ENCODE peak calls at places on chromosomes 2 and 18, in eight cellular contexts. H, S, M, K, A, U, I and G are unnamed samples.
A peak's percentile ranks its signal among the peaks of the same experiment; 100 is the strongest.

GRCh38 chr2:47897191-47897955 is 8.9 kb downstream of the FBXO11 start:
- DNase-seq in H (no peak), S (no peak), M (no peak), K (no peak), A (no peak), U (no peak), I (no peak), G (no peak)

GRCh38 chr2:174561283-174562275 is 36.0 kb downstream of the WIPF1 start:
- DNase-seq in H (peak; percentile 83), S (no peak), M (no peak), K (peak; percentile 68), A (no peak), U (no peak), I (no peak), G (peak; percentile 87)

GRCh38 chr18:77012120-77012519 is 120.5 kb downstream of the MBP start:
- DNase-seq in H (no peak), S (no peak), M (no peak), K (no peak), A (no peak), U (no peak), I (no peak), G (no peak)

GRCh38 chr2:81436256-81436655 is 1131.7 kb upstream of the LRRTM1 start:
- DNase-seq in H (no peak), S (no peak), M (no peak), K (no peak), A (no peak), U (peak; percentile 63), I (no peak), G (no peak)

GRCh38 chr18:59839931-59840685 is 59.7 kb upstream of the PMAIP1 start:
- DNase-seq in H (no peak), S (no peak), M (no peak), K (no peak), A (no peak), U (no peak), I (no peak), G (no peak)

GRCh38 chr2:63888490-63889402 is 47.0 kb downstream of the UGP2 start:
- DNase-seq in H (no peak), S (peak; percentile 34), M (peak; percentile 25), K (peak; percentile 31), A (no peak), U (peak; percentile 29), I (no peak), G (no peak)

GRCh38 chr2:135099802-135100483 is 47.9 kb downstream of the RAB3GAP1 start:
- DNase-seq in H (no peak), S (no peak), M (no peak), K (no peak), A (no peak), U (no peak), I (no peak), G (no peak)

GRCh38 chr2:42196403-42197267 is 27.5 kb downstream of the EML4 start:
- DNase-seq in H (no peak), S (peak; percentile 67), M (peak; percentile 15), K (no peak), A (no peak), U (peak; percentile 22), I (no peak), G (no peak)

GRCh38 chr2:120108049-120108448 is 95.2 kb downstream of the EPB41L5 start:
- DNase-seq in H (no peak), S (peak; percentile 78), M (no peak), K (peak; percentile 89), A (no peak), U (no peak), I (no peak), G (no peak)

GRCh38 chr2:66561645-66562336 is 126.9 kb downstream of the MEIS1 start:
- DNase-seq in H (no peak), S (no peak), M (no peak), K (no peak), A (no peak), U (no peak), I (no peak), G (no peak)

GRCh38 chr2:65435625-65436168 is 3.3 kb upstream of the SPRED2 start:
- DNase-seq in H (peak; percentile 90), S (peak; percentile 79), M (no peak), K (peak; percentile 86), A (peak; percentile 5), U (peak; percentile 66), I (peak; percentile 89), G (peak; percentile 89)

GRCh38 chr2:186493564-186494085 is 7.6 kb downstream of the ZC3H15 start:
- DNase-seq in H (no peak), S (no peak), M (no peak), K (no peak), A (no peak), U (no peak), I (no peak), G (no peak)

GRCh38 chr2:205751621-205752031 is 69.3 kb downstream of the NRP2 start:
- DNase-seq in H (no peak), S (no peak), M (no peak), K (no peak), A (no peak), U (no peak), I (no peak), G (no peak)

GRCh38 chr2:1653137-1653789 is 91.1 kb downstream of the PXDN start:
- DNase-seq in H (peak; percentile 57), S (peak; percentile 97), M (no peak), K (peak; percentile 46), A (no peak), U (no peak), I (peak; percentile 66), G (peak; percentile 44)

GRCh38 chr2:237677951-237678481 is 50.6 kb downstream of the LRRFIP1 start:
- DNase-seq in H (no peak), S (peak; percentile 90), M (no peak), K (no peak), A (no peak), U (no peak), I (no peak), G (no peak)

GRCh38 chr2:237674731-237675276 is 47.4 kb downstream of the LRRFIP1 start:
- DNase-seq in H (peak; percentile 83), S (peak; percentile 82), M (peak; percentile 76), K (peak; percentile 86), A (peak; percentile 37), U (no peak), I (peak; percentile 94), G (peak; percentile 92)

GRCh38 chr2:237673130-237673921 is 45.9 kb downstream of the LRRFIP1 start:
- DNase-seq in H (peak; percentile 66), S (peak; percentile 55), M (peak; percentile 71), K (peak; percentile 86), A (peak; percentile 60), U (peak; percentile 75), I (peak; percentile 93), G (peak; percentile 75)

GRCh38 chr2:237672731-237673129 is 45.3 kb downstream of the LRRFIP1 start:
- DNase-seq in H (no peak), S (no peak), M (no peak), K (no peak), A (no peak), U (no peak), I (no peak), G (no peak)

DNA sequence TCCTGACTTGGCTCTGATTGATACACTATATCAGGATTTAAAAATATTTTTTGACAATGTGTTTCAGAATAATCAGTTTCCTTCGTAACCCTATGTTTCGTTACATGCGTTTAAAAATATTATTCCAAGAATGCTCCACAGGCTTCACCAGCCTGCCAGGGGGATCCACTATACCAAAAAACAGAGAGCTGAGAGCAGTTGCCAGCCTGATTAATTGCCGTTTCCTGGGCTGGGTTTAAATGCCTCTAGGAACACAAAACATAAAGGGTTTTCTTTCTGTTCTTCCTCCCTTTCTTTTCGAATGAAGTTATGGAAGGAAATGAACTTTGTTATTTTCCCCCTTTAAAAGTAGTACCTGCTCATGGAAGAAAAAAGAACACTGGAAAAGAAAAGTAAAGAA is 47.9 kb downstream of the LRRFIP1 start:
- DNase-seq in H (no peak), S (no peak), M (no peak), K (no peak), A (no peak), U (no peak), I (no peak), G (no peak)
- H3K4me3 ChIP-seq in H (peak overlapping the region; percentile 51), S (no peak overlapping the region), M (peak overlapping the region; percentile 63), K (no peak overlapping the region), A (peak overlapping the region; percentile 25), U (no peak overlapping the region), I (peak overlapping the region; percentile 39), G (peak overlapping the region; percentile 35)

GRCh38 chr2:240344904-240345303 is 90.6 kb upstream of the GPC1 start:
- DNase-seq in H (no peak), S (no peak), M (no peak), K (no peak), A (no peak), U (no peak), I (no peak), G (no peak)
- TF ChIP-seq CTCF in H (no peak), S (no peak), M (no peak), K (no peak), A (no peak), U (no peak), I (no peak), G (no peak)

GRCh38 chr2:160901631-160902030 is 258.6 kb upstream of the TANK start:
- DNase-seq in H (no peak), S (no peak), M (no peak), K (no peak), A (no peak), U (no peak), I (no peak), G (no peak)
- H3K27ac ChIP-seq in H (peak overlapping the region; percentile 70), S (no peak overlapping the region), M (no peak overlapping the region), K (no peak overlapping the region), A (no peak overlapping the region), U (no peak overlapping the region), I (no peak overlapping the region), G (no peak overlapping the region)

GRCh38 chr2:38146302-38146916 is 70.5 kb upstream of the CYP1B1 start:
- DNase-seq in H (peak; percentile 50), S (peak; percentile 89), M (no peak), K (no peak), A (no peak), U (peak; percentile 37), I (peak; percentile 59), G (peak; percentile 17)

GRCh38 chr2:38145226-38145625 is 69.3 kb upstream of the CYP1B1 start:
- DNase-seq in H (no peak), S (peak; percentile 15), M (no peak), K (no peak), A (no peak), U (no peak), I (no peak), G (no peak)

GRCh38 chr2:38147333-38148121 is 71.6 kb upstream of the CYP1B1 start:
- DNase-seq in H (no peak), S (peak; percentile 80), M (no peak), K (no peak), A (no peak), U (no peak), I (no peak), G (no peak)

GRCh38 chr2:38148501-38148900 is 72.5 kb upstream of the CYP1B1 start:
- DNase-seq in H (no peak), S (no peak), M (no peak), K (peak; percentile 68), A (no peak), U (no peak), I (no peak), G (no peak)

GRCh38 chr2:38146917-38147307 is 71.0 kb upstream of the CYP1B1 start:
- DNase-seq in H (no peak), S (peak; percentile 96), M (no peak), K (no peak), A (no peak), U (peak; percentile 79), I (no peak), G (no peak)
- H3K4me3 ChIP-seq in H (no peak overlapping the region), S (no peak overlapping the region), M (no peak overlapping the region), K (no peak overlapping the region), A (no peak overlapping the region), U (peak overlapping the region; percentile 37), I (no peak overlapping the region), G (no peak overlapping the region)